ENCODE peak calls at places on chromosomes 6 and 20, in nine cellular contexts. W is C1 segment of cervical spinal cord; R is Calu3; S is Karpas-422; O is H7; V is OCI-LY7; L is activated naive CD4-positive, alpha-beta T cell; E is fibroblast of pulmonary artery; I is GM06990. X is an unnamed sample.

GRCh38 chr20:32902456-32903420 is 44.0 kb downstream of the EFCAB8 start:
- DNase-seq in W (peak), R (peak), S (peak), O (peak), V (peak), L (peak), E (peak), I (no peak), X (no peak)

GRCh38 chr6:159745081-159745480 is 16.8 kb upstream of the ACAT2 start:
- DNase-seq in W (no peak), R (no peak), S (no peak), O (no peak), V (no peak), L (no peak), E (no peak), I (no peak), X (no peak)

GRCh38 chr6:42045538-42046460 is 4.5 kb upstream of the TAF8 start:
- DNase-seq in W (peak), R (peak), S (peak), O (peak), V (peak), L (peak), E (peak), I (peak), X (peak)

GRCh38 chr6:14889172-14889571 is 356.7 kb upstream of the JARID2 start:
- DNase-seq in W (no peak), R (peak), S (no peak), O (no peak), V (no peak), L (no peak), E (peak), I (no peak), X (no peak)

GRCh38 chr20:62573856-62574611 is 68.3 kb upstream of the SLCO4A1 start:
- DNase-seq in W (no peak), R (no peak), S (no peak), O (no peak), V (no peak), L (no peak), E (no peak), I (no peak), X (no peak)

GRCh38 chr6:69105288-69105687 is 470.2 kb downstream of the ADGRB3 start:
- DNase-seq in W (no peak), R (peak), S (no peak), O (peak), V (no peak), L (no peak), E (peak), I (no peak), X (no peak)

GRCh38 chr20:49187330-49188100 is 619 bp downstream of the STAU1 start:
- DNase-seq in W (peak), R (peak), S (peak), O (peak), V (peak), L (no peak), E (no peak), I (no peak), X (no peak)

GRCh38 chr20:44614525-44614924 is 32.1 kb downstream of the PKIG start:
- DNase-seq in W (peak), R (no peak), S (no peak), O (no peak), V (no peak), L (no peak), E (no peak), I (no peak), X (no peak)

GRCh38 chr6:3748208-3748701 is 3.3 kb downstream of the PXDC1 start:
- DNase-seq in W (peak), R (peak), S (peak), O (peak), V (peak), L (no peak), E (peak), I (no peak), X (no peak)

GRCh38 chr6:17473554-17473953 is 80.2 kb downstream of the CAP2 start:
- DNase-seq in W (no peak), R (no peak), S (no peak), O (no peak), V (no peak), L (no peak), E (no peak), I (no peak), X (no peak)

GRCh38 chr6:128111096-128111495 is 210.2 kb upstream of the THEMIS start:
- DNase-seq in W (no peak), R (no peak), S (no peak), O (no peak), V (no peak), L (no peak), E (peak), I (no peak), X (no peak)

GRCh38 chr6:167791036-167791779 is 35.5 kb upstream of the AFDN start:
- DNase-seq in W (no peak), R (peak), S (no peak), O (no peak), V (no peak), L (no peak), E (peak), I (no peak), X (no peak)

GRCh38 chr6:39891353-39891752 is 42.9 kb downstream of the MOCS1 start:
- DNase-seq in W (no peak), R (no peak), S (no peak), O (no peak), V (no peak), L (no peak), E (no peak), I (no peak), X (no peak)

GRCh38 chr6:149160943-149161342 is 156.6 kb upstream of the TAB2 start:
- DNase-seq in W (no peak), R (peak), S (no peak), O (no peak), V (no peak), L (no peak), E (no peak), I (no peak), X (no peak)

GRCh38 chr20:391041-391711 is 10.6 kb downstream of the TRIB3 start:
- DNase-seq in W (no peak), R (no peak), S (no peak), O (no peak), V (no peak), L (no peak), E (no peak), I (no peak), X (no peak)

GRCh38 chr6:158017621-158018369 is 36.1 kb downstream of the SYNJ2 start:
- DNase-seq in W (peak), R (no peak), S (no peak), O (no peak), V (no peak), L (no peak), E (no peak), I (no peak), X (no peak)

GRCh38 chr6:45423901-45424627 is 46.3 kb upstream of the SUPT3H start:
- DNase-seq in W (peak), R (no peak), S (peak), O (peak), V (no peak), L (no peak), E (no peak), I (no peak), X (no peak)

GRCh38 chr6:77786935-77787629 is 134.2 kb downstream of the MEI4 start:
- DNase-seq in W (no peak), R (no peak), S (no peak), O (peak), V (no peak), L (no peak), E (no peak), I (no peak), X (no peak)

GRCh38 chr6:89667872-89668556 is 29.5 kb upstream of the LYRM2 start:
- DNase-seq in W (no peak), R (no peak), S (no peak), O (peak), V (no peak), L (no peak), E (peak), I (no peak), X (no peak)